ENCODE peak calls at places on chromosomes 3 and 15, in six cellular contexts. A is AG09309, G is prostate gland, T is ovary, O is cardiac muscle cell, W is uterus. H is an unnamed sample.

GRCh38 chr3:195221015-195221853 is 49.7 kb downstream of the XXYLT1 start:
- DNase-seq in A (no peak), G (no peak), T (peak), O (no peak), W (peak), H (peak)

GRCh38 chr3:164537485-164537884 is 540.8 kb downstream of the SI start:
- DNase-seq in A (no peak), G (no peak), T (no peak), O (no peak), W (no peak), H (no peak)

GRCh38 chr15:94008101-94009080 is 223.0 kb upstream of the MCTP2 start:
- DNase-seq in A (no peak), G (no peak), T (no peak), O (peak), W (no peak), H (no peak)

GRCh38 chr3:24725514-24726255 is 231.0 kb upstream of the THRB start:
- DNase-seq in A (no peak), G (no peak), T (no peak), O (peak), W (no peak), H (no peak)

GRCh38 chr15:34119291-34119690 is 17.4 kb downstream of the PGBD4 start:
- DNase-seq in A (peak), G (no peak), T (no peak), O (no peak), W (no peak), H (peak)

GRCh38 chr15:23648920-23649515 is 1.4 kb upstream of the MAGEL2 start:
- DNase-seq in A (no peak), G (peak), T (peak), O (peak), W (peak), H (peak)

GRCh38 chr15:50576156-50576555 is 29.7 kb upstream of the USP50 start:
- DNase-seq in A (no peak), G (no peak), T (no peak), O (no peak), W (no peak), H (no peak)

GRCh38 chr3:54955496-54955895 is 27.6 kb upstream of the LRTM1 start:
- DNase-seq in A (no peak), G (no peak), T (no peak), O (no peak), W (no peak), H (no peak)

GRCh38 chr3:10565814-10566213 is 60.4 kb upstream of the ATP2B2 start:
- DNase-seq in A (no peak), G (no peak), T (no peak), O (no peak), W (no peak), H (no peak)

GRCh38 chr3:14531856-14532395 is 8.2 kb downstream of the GRIP2 start:
- DNase-seq in A (no peak), G (no peak), T (no peak), O (no peak), W (no peak), H (no peak)

GRCh38 chr15:58854598-58854997 is 78.9 kb downstream of the SLTM start:
- DNase-seq in A (no peak), G (no peak), T (no peak), O (no peak), W (no peak), H (peak)

GRCh38 chr3:195110647-195111321 is 160.2 kb downstream of the XXYLT1 start:
- DNase-seq in A (no peak), G (peak), T (no peak), O (peak), W (no peak), H (no peak)

GRCh38 chr3:95705786-95706418 is 1108.5 kb upstream of the EPHA6 start:
- DNase-seq in A (no peak), G (no peak), T (no peak), O (no peak), W (no peak), H (no peak)

DNA sequence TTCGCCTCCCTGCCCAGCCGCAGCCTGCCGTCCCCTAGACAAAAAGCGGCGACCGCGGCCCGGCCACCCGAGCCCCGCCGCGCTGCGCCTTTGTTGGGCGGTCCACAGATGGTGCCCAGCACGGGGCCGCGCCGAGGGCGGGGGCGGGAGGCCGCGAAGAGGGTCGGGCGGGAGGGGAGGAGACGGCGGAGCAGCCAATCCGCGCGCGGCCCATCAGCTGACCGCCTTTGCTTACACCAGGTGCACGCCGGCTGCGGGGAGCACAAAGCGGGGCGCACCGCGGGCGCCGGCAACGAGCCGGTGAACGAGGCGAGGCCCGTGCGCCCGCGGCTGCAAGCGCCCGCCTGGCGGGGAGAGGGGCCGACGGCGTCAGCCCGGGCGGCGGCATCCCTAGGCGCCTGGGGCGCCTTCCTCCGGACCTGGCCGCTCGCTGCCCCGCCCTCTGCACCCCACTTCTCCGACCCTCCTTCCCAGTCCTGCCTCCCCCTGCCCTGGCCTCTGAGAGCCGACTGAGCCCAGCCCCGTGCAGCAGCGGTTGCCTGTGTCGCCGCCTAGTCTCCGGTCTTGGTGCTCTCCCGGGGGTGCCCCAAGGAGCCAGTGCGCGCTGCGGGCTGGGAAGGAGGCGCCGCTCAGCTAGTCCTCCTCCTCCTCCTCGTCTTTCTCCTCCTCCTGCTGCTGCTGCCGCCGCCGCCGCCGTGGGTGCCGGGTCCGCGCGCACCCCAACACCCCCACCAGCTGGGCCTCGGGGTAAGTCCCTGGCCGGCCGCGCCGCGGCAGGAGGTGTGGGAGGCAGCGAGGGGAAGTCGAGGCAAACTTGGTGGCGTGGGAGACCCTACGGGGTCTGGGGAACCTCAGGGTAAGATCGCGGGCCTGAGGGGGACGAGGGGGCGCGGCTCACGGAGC is at the start of gene LRRN1:
- DNase-seq in A (no peak), G (peak), T (peak), O (peak), W (no peak), H (no peak)
- H3K4me3 ChIP-seq in A (no peak), G (peak), T (peak), O (peak), W (peak), H (no peak)

DNA sequence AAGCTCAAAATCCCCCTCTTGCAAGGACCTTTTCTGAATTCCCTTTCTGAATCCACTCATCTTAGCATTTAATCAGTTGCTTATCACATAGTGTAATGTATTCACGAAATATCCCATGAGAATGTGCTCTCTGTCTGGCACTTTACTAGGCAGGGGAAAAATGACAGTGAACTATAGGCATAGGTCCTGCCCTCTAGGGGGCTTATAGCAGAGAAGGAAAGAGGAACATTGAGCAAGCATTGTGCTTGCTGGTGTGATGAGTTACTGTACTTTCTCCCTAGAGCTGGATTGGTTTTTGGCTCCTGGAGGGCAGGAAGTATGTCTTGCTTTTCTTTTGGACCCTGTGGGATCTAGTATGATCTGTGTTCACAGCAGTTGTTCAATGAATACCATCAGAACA is 26.5 kb downstream of the DUOX2 start:
- DNase-seq in A (no peak), G (no peak), T (no peak), O (no peak), W (no peak), H (no peak)
- TF ChIP-seq CTCF in A (no peak), G (no peak), T (no peak), O (no peak), W (no peak), H (no peak)

GRCh38 chr3:36409862-36410261 is 29.6 kb downstream of the STAC start:
- DNase-seq in A (no peak), G (no peak), T (no peak), O (no peak), W (no peak), H (no peak)
- H3K4me3 ChIP-seq in A (no peak), G (no peak), T (no peak), O (no peak), W (no peak), H (no peak)

GRCh38 chr3:13241621-13242363 is 168.6 kb upstream of the IQSEC1 start:
- DNase-seq in A (no peak), G (no peak), T (no peak), O (no peak), W (no peak), H (no peak)
- TF ChIP-seq CTCF in A (no peak), G (no peak), T (no peak), O (no peak), W (no peak), H (no peak)

DNA sequence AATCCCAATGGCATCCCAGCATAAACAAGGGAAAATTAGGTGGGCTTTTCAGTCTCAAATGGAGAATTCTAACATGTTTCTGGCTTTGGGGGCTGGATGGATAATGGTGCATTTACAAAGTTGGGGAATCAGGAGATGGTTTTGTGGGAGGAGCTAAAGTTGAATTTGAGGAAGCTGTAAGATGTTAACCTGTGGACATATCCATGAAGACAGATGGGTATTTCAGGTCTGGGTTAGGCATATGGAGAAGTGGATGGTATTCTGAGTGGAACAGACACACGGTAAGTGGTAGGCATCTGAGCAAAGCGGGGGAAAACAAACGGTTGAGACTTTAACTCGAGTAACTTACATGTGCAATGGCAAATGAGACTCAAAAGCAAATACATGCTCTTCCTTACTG is 1.7 kb upstream of the LMLN start:
- DNase-seq in A (no peak), G (no peak), T (no peak), O (no peak), W (no peak), H (no peak)
- H3K4me3 ChIP-seq in A (no peak), G (no peak), T (no peak), O (no peak), W (no peak), H (no peak)

H was measured in cardiac fibroblast.